ENCODE peak calls at places on chromosomes 6 and 20, in nine cellular contexts. One of them, this sample, is unnamed.

GRCh38 chr6:118103381-118104105 is 196.5 kb downstream of the SLC35F1 start:
- DNase-seq in esophagus squamous epithelium: no peak
- DNase-seq in prostate gland: peak
- DNase-seq in adrenal gland: no peak
- DNase-seq in A549: no peak
- DNase-seq in transverse colon: no peak
- DNase-seq in uterus: no peak
- DNase-seq in ovary: no peak
- DNase-seq in IMR-90: no peak
- DNase-seq in this sample: no peak

GRCh38 chr20:15239542-15240206 is 902.3 kb upstream of the FLRT3 start:
- DNase-seq in esophagus squamous epithelium: no peak
- DNase-seq in prostate gland: no peak
- DNase-seq in adrenal gland: no peak
- DNase-seq in A549: no peak
- DNase-seq in transverse colon: no peak
- DNase-seq in uterus: no peak
- DNase-seq in ovary: no peak
- DNase-seq in IMR-90: no peak
- DNase-seq in this sample: no peak

GRCh38 chr6:53321701-53322100 is 27.0 kb downstream of the ELOVL5 start:
- DNase-seq in esophagus squamous epithelium: no peak
- DNase-seq in prostate gland: no peak
- DNase-seq in adrenal gland: no peak
- DNase-seq in A549: no peak
- DNase-seq in transverse colon: no peak
- DNase-seq in uterus: no peak
- DNase-seq in ovary: no peak
- DNase-seq in IMR-90: no peak
- DNase-seq in this sample: no peak

GRCh38 chr6:2063547-2063946 is 181.9 kb downstream of the GMDS start:
- DNase-seq in esophagus squamous epithelium: no peak
- DNase-seq in prostate gland: no peak
- DNase-seq in adrenal gland: no peak
- DNase-seq in A549: no peak
- DNase-seq in transverse colon: no peak
- DNase-seq in uterus: no peak
- DNase-seq in ovary: no peak
- DNase-seq in IMR-90: no peak
- DNase-seq in this sample: no peak

GRCh38 chr20:16819483-16819882 is 71.3 kb downstream of the OTOR start:
- DNase-seq in esophagus squamous epithelium: no peak
- DNase-seq in prostate gland: no peak
- DNase-seq in adrenal gland: no peak
- DNase-seq in A549: no peak
- DNase-seq in transverse colon: no peak
- DNase-seq in uterus: no peak
- DNase-seq in ovary: no peak
- DNase-seq in IMR-90: peak
- DNase-seq in this sample: no peak

GRCh38 chr6:164377348-164377747 is 932.1 kb downstream of the C6orf118 start:
- DNase-seq in esophagus squamous epithelium: no peak
- DNase-seq in prostate gland: no peak
- DNase-seq in adrenal gland: no peak
- DNase-seq in A549: no peak
- DNase-seq in transverse colon: no peak
- DNase-seq in uterus: no peak
- DNase-seq in ovary: no peak
- DNase-seq in IMR-90: no peak
- DNase-seq in this sample: no peak

GRCh38 chr6:149939909-149940672 is 1.7 kb upstream of the ULBP2 start:
- DNase-seq in esophagus squamous epithelium: no peak
- DNase-seq in prostate gland: no peak
- DNase-seq in adrenal gland: no peak
- DNase-seq in A549: no peak
- DNase-seq in transverse colon: no peak
- DNase-seq in uterus: no peak
- DNase-seq in ovary: no peak
- DNase-seq in IMR-90: no peak
- DNase-seq in this sample: no peak

GRCh38 chr20:37816726-37817125 is 86.2 kb upstream of the VSTM2L start:
- DNase-seq in esophagus squamous epithelium: no peak
- DNase-seq in prostate gland: no peak
- DNase-seq in adrenal gland: no peak
- DNase-seq in A549: no peak
- DNase-seq in transverse colon: no peak
- DNase-seq in uterus: no peak
- DNase-seq in ovary: no peak
- DNase-seq in IMR-90: peak
- DNase-seq in this sample: no peak

GRCh38 chr6:137155830-137156229 is 17.6 kb downstream of the IL22RA2 start:
- DNase-seq in esophagus squamous epithelium: no peak
- DNase-seq in prostate gland: no peak
- DNase-seq in adrenal gland: no peak
- DNase-seq in A549: no peak
- DNase-seq in transverse colon: no peak
- DNase-seq in uterus: no peak
- DNase-seq in ovary: no peak
- DNase-seq in IMR-90: no peak
- DNase-seq in this sample: no peak

GRCh38 chr6:33410711-33411631 is at the start of gene PHF1:
- DNase-seq in esophagus squamous epithelium: no peak
- DNase-seq in prostate gland: peak
- DNase-seq in adrenal gland: no peak
- DNase-seq in A549: no peak
- DNase-seq in transverse colon: peak
- DNase-seq in uterus: no peak
- DNase-seq in ovary: no peak
- DNase-seq in IMR-90: peak
- DNase-seq in this sample: no peak

GRCh38 chr6:132068766-132069165 is 117.6 kb upstream of the CCN2 start:
- DNase-seq in esophagus squamous epithelium: no peak
- DNase-seq in prostate gland: no peak
- DNase-seq in adrenal gland: no peak
- DNase-seq in A549: no peak
- DNase-seq in transverse colon: no peak
- DNase-seq in uterus: no peak
- DNase-seq in ovary: no peak
- DNase-seq in IMR-90: peak
- DNase-seq in this sample: no peak

GRCh38 chr6:106520711-106521367 is 108.5 kb downstream of the RTN4IP1 start:
- DNase-seq in esophagus squamous epithelium: no peak
- DNase-seq in prostate gland: no peak
- DNase-seq in adrenal gland: no peak
- DNase-seq in A549: no peak
- DNase-seq in transverse colon: peak
- DNase-seq in uterus: no peak
- DNase-seq in ovary: no peak
- DNase-seq in IMR-90: no peak
- DNase-seq in this sample: no peak

GRCh38 chr6:2818593-2818992 is 23.1 kb downstream of the SERPINB1 start:
- DNase-seq in esophagus squamous epithelium: no peak
- DNase-seq in prostate gland: no peak
- DNase-seq in adrenal gland: no peak
- DNase-seq in A549: no peak
- DNase-seq in transverse colon: peak
- DNase-seq in uterus: no peak
- DNase-seq in ovary: no peak
- DNase-seq in IMR-90: peak
- DNase-seq in this sample: no peak

GRCh38 chr6:38572186-38572813 is 67.4 kb downstream of the BTBD9 start:
- DNase-seq in esophagus squamous epithelium: no peak
- DNase-seq in prostate gland: no peak
- DNase-seq in adrenal gland: no peak
- DNase-seq in A549: no peak
- DNase-seq in transverse colon: no peak
- DNase-seq in uterus: no peak
- DNase-seq in ovary: no peak
- DNase-seq in IMR-90: no peak
- DNase-seq in this sample: no peak

GRCh38 chr20:3209023-3209945 is at the start of gene ITPA:
- DNase-seq in esophagus squamous epithelium: no peak
- DNase-seq in prostate gland: peak
- DNase-seq in adrenal gland: peak
- DNase-seq in A549: peak
- DNase-seq in transverse colon: peak
- DNase-seq in uterus: peak
- DNase-seq in ovary: peak
- DNase-seq in IMR-90: peak
- DNase-seq in this sample: peak

GRCh38 chr6:42864602-42865001 is 14.8 kb upstream of the RPL7L1 start:
- DNase-seq in esophagus squamous epithelium: no peak
- DNase-seq in prostate gland: no peak
- DNase-seq in adrenal gland: peak
- DNase-seq in A549: no peak
- DNase-seq in transverse colon: no peak
- DNase-seq in uterus: no peak
- DNase-seq in ovary: no peak
- DNase-seq in IMR-90: no peak
- DNase-seq in this sample: no peak

GRCh38 chr6:30816791-30817739 is 67.3 kb upstream of the DDR1 start:
- DNase-seq in esophagus squamous epithelium: no peak
- DNase-seq in prostate gland: no peak
- DNase-seq in adrenal gland: no peak
- DNase-seq in A549: no peak
- DNase-seq in transverse colon: no peak
- DNase-seq in uterus: no peak
- DNase-seq in ovary: no peak
- DNase-seq in IMR-90: no peak
- DNase-seq in this sample: no peak

GRCh38 chr20:646868-647233 is 6.1 kb downstream of the SRXN1 start:
- DNase-seq in esophagus squamous epithelium: no peak
- DNase-seq in prostate gland: no peak
- DNase-seq in adrenal gland: no peak
- DNase-seq in A549: no peak
- DNase-seq in transverse colon: no peak
- DNase-seq in uterus: no peak
- DNase-seq in ovary: no peak
- DNase-seq in IMR-90: no peak
- DNase-seq in this sample: no peak

GRCh38 chr6:16700202-16700997 is 60.9 kb downstream of the ATXN1 start:
- DNase-seq in esophagus squamous epithelium: no peak
- DNase-seq in prostate gland: no peak
- DNase-seq in adrenal gland: no peak
- DNase-seq in A549: no peak
- DNase-seq in transverse colon: peak
- DNase-seq in uterus: no peak
- DNase-seq in ovary: no peak
- DNase-seq in IMR-90: no peak
- DNase-seq in this sample: no peak

DNA sequence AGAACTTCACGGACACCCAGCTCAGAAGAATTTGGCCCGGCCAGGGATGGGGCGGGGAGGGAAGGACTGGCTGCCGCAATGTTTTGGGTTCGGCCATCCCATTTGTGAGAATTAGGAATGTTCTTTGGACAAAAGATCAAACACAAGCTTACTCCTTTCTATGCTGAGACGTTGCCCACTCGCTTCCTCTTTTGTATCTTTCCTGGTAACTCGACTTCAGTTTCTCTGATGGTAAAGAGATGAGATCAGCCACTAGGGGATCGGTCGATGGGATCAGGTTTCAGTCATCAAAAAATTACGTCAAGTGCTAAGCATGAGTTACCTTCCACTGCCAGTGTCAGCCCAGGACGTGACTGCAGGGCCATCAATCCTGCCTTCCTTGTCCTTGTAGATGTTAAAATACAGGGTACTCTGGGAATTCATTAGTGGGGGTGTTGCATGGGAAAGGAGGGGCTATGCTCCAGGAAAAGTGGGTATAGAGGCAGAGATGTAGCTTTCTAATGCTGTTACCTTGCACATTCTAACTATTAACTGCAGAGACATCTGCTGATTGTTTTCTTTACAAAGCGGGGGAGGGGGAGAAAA is 190.2 kb downstream of the TSHZ2 start:
- DNase-seq in esophagus squamous epithelium: no peak
- DNase-seq in prostate gland: peak
- DNase-seq in adrenal gland: peak
- DNase-seq in A549: peak
- DNase-seq in transverse colon: peak
- DNase-seq in uterus: peak
- DNase-seq in ovary: peak
- DNase-seq in IMR-90: peak
- DNase-seq in this sample: no peak
- H3K4me3 ChIP-seq in esophagus squamous epithelium: no peak
- H3K4me3 ChIP-seq in prostate gland: no peak
- H3K4me3 ChIP-seq in adrenal gland: peak
- H3K4me3 ChIP-seq in A549: no peak
- H3K4me3 ChIP-seq in transverse colon: no peak
- H3K4me3 ChIP-seq in uterus: peak
- H3K4me3 ChIP-seq in ovary: peak
- H3K4me3 ChIP-seq in IMR-90: no peak
- H3K4me3 ChIP-seq in this sample: no peak

DNA sequence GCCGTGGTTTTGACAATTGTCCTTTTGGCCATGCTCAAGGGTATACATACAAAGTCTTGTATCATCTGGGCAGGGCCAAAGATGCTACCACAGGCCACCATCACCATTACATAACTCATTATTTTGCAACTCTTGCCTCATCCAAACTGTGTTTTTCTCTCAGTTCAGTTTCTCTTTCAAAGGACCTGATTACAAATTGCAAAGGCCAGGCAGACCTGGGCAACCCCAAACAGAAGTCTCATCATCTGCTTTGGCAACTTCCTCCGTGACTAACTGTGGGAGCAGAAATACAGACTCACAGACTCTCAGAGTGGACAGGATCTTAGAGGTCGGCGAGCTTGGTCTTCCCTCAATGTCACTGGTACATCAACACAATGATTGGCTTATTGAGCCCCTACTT is 117.8 kb upstream of the NEDD9 start:
- DNase-seq in esophagus squamous epithelium: no peak
- DNase-seq in prostate gland: no peak
- DNase-seq in adrenal gland: peak
- DNase-seq in A549: no peak
- DNase-seq in transverse colon: no peak
- DNase-seq in uterus: no peak
- DNase-seq in ovary: no peak
- DNase-seq in IMR-90: peak
- DNase-seq in this sample: no peak
- TF ChIP-seq POLR2A in esophagus squamous epithelium: no peak
- TF ChIP-seq POLR2A in prostate gland: no peak
- TF ChIP-seq POLR2A in adrenal gland: no peak
- TF ChIP-seq POLR2A in A549: no peak
- TF ChIP-seq POLR2A in transverse colon: no peak
- TF ChIP-seq POLR2A in uterus: no peak
- TF ChIP-seq POLR2A in ovary: no peak
- TF ChIP-seq POLR2A in IMR-90: no peak
- TF ChIP-seq POLR2A in this sample: no peak

GRCh38 chr6:107820571-107821261 is 3.4 kb downstream of the SCML4 start:
- DNase-seq in esophagus squamous epithelium: no peak
- DNase-seq in prostate gland: no peak
- DNase-seq in adrenal gland: no peak
- DNase-seq in A549: no peak
- DNase-seq in transverse colon: no peak
- DNase-seq in uterus: no peak
- DNase-seq in ovary: no peak
- DNase-seq in IMR-90: no peak
- DNase-seq in this sample: no peak
- H3K4me3 ChIP-seq in esophagus squamous epithelium: peak
- H3K4me3 ChIP-seq in prostate gland: peak
- H3K4me3 ChIP-seq in adrenal gland: no peak
- H3K4me3 ChIP-seq in A549: no peak
- H3K4me3 ChIP-seq in transverse colon: no peak
- H3K4me3 ChIP-seq in uterus: no peak
- H3K4me3 ChIP-seq in ovary: no peak
- H3K4me3 ChIP-seq in IMR-90: peak
- H3K4me3 ChIP-seq in this sample: no peak

GRCh38 chr6:125780540-125781306 is 10.0 kb upstream of the NCOA7 start:
- DNase-seq in esophagus squamous epithelium: no peak
- DNase-seq in prostate gland: peak
- DNase-seq in adrenal gland: peak
- DNase-seq in A549: peak
- DNase-seq in transverse colon: peak
- DNase-seq in uterus: peak
- DNase-seq in ovary: peak
- DNase-seq in IMR-90: peak
- DNase-seq in this sample: peak
- TF ChIP-seq POLR2A in esophagus squamous epithelium: peak
- TF ChIP-seq POLR2A in prostate gland: no peak
- TF ChIP-seq POLR2A in adrenal gland: peak
- TF ChIP-seq POLR2A in A549: peak
- TF ChIP-seq POLR2A in transverse colon: peak
- TF ChIP-seq POLR2A in uterus: peak
- TF ChIP-seq POLR2A in ovary: peak
- TF ChIP-seq POLR2A in IMR-90: peak
- TF ChIP-seq POLR2A in this sample: no peak